ENCODE peak calls at places on chromosomes 13 and 19, in eight cellular contexts. J, U, B, Q, E, R, C and S are unnamed samples.

GRCh38 chr13:95784891-95785290 is 108.0 kb downstream of the DNAJC3 start:
- DNase-seq in E (no peak), J (no peak), R (no peak), C (no peak), Q (no peak), U (no peak), B (peak; percentile 26), S (no peak)

GRCh38 chr19:51971624-51972023 is 15.0 kb downstream of the ZNF350 start:
- DNase-seq in J (no peak), U (no peak), B (no peak), R (no peak), C (no peak), Q (no peak), E (no peak), S (no peak)

GRCh38 chr13:44452418-44452817 is 78.8 kb downstream of the SERP2 start:
- DNase-seq in R (no peak), B (no peak), C (no peak), Q (no peak), U (no peak), J (no peak), E (no peak), S (no peak)

GRCh38 chr13:26442541-26442940 is 114.9 kb upstream of the WASF3 start:
- DNase-seq in R (no peak), Q (no peak), E (no peak), B (no peak), J (no peak), U (no peak), C (no peak), S (peak; percentile 23)

GRCh38 chr13:61151062-61151461 is 264.6 kb downstream of the PCDH20 start:
- DNase-seq in B (no peak), R (no peak), Q (no peak), C (no peak), U (no peak), J (no peak), E (no peak), S (no peak)

GRCh38 chr13:108609353-108609752 is 20.1 kb upstream of the MYO16 start:
- DNase-seq in J (no peak), B (peak; percentile 33), Q (peak; percentile 30), U (no peak), E (no peak), R (no peak), C (no peak), S (peak; percentile 6)

GRCh38 chr13:110528371-110528770 is 33.2 kb downstream of the RAB20 start:
- DNase-seq in J (no peak), C (peak; percentile 82), B (no peak), Q (peak; percentile 95), U (no peak), E (no peak), R (no peak), S (no peak)

GRCh38 chr13:112768795-112769411 is 79.1 kb downstream of the ATP11A start:
- DNase-seq in R (no peak), C (peak; percentile 89), J (peak; percentile 72), Q (no peak), U (no peak), E (no peak), B (no peak), S (no peak)

GRCh38 chr13:72437458-72437857 is 290.0 kb downstream of the MZT1 start:
- DNase-seq in B (no peak), R (no peak), J (no peak), U (no peak), C (no peak), Q (no peak), E (no peak), S (peak; percentile 3)

GRCh38 chr19:6717036-6717435 is 3.4 kb downstream of the C3 start:
- DNase-seq in B (no peak), E (no peak), J (no peak), C (no peak), Q (no peak), U (no peak), R (no peak), S (no peak)

GRCh38 chr13:113035209-113035800 is 66.3 kb downstream of the MCF2L start:
- DNase-seq in J (no peak), Q (no peak), U (no peak), B (no peak), R (no peak), C (no peak), E (no peak), S (no peak)